ENCODE peak calls at places on chromosome 5, in eight cellular contexts. One of them, this sample, is unnamed.

GRCh38 chr5:177592905-177593304 is 902 bp downstream of the TMED9 start:
- DNase-seq in stimulated activated CD4-positive, alpha-beta T cell treated with anti-CD3 and anti-CD28 coated beads, Interleukin-1b, Interleukin-23, amount 100 ng/mL, for 4 hours: no peak
- DNase-seq in WTC11: no peak
- DNase-seq in Kasumi-1: no peak
- DNase-seq in ovary: no peak
- DNase-seq in EL: no peak
- DNase-seq in posterior cingulate gyrus: no peak
- DNase-seq in GM06990: no peak
- DNase-seq in this sample: no peak

GRCh38 chr5:31987985-31988710 is 186.0 kb downstream of the GOLPH3 start:
- DNase-seq in GM06990: no peak
- DNase-seq in EL: peak
- DNase-seq in WTC11: no peak
- DNase-seq in posterior cingulate gyrus: no peak
- DNase-seq in Kasumi-1: no peak
- DNase-seq in stimulated activated CD4-positive, alpha-beta T cell treated with anti-CD3 and anti-CD28 coated beads, Interleukin-1b, Interleukin-23, amount 100 ng/mL, for 4 hours: no peak
- DNase-seq in ovary: no peak
- DNase-seq in this sample: peak

GRCh38 chr5:139371482-139372435 is 11.3 kb downstream of the SLC23A1 start:
- DNase-seq in stimulated activated CD4-positive, alpha-beta T cell treated with anti-CD3 and anti-CD28 coated beads, Interleukin-1b, Interleukin-23, amount 100 ng/mL, for 4 hours: no peak
- DNase-seq in WTC11: no peak
- DNase-seq in Kasumi-1: no peak
- DNase-seq in posterior cingulate gyrus: peak
- DNase-seq in EL: no peak
- DNase-seq in ovary: no peak
- DNase-seq in GM06990: no peak
- DNase-seq in this sample: no peak

GRCh38 chr5:86756839-86757238 is 139.1 kb downstream of the COX7C start:
- DNase-seq in Kasumi-1: no peak
- DNase-seq in EL: no peak
- DNase-seq in stimulated activated CD4-positive, alpha-beta T cell treated with anti-CD3 and anti-CD28 coated beads, Interleukin-1b, Interleukin-23, amount 100 ng/mL, for 4 hours: no peak
- DNase-seq in GM06990: no peak
- DNase-seq in ovary: no peak
- DNase-seq in posterior cingulate gyrus: no peak
- DNase-seq in WTC11: no peak
- DNase-seq in this sample: no peak

GRCh38 chr5:78811121-78811832 is 162.7 kb upstream of the LHFPL2 start:
- DNase-seq in Kasumi-1: no peak
- DNase-seq in EL: no peak
- DNase-seq in posterior cingulate gyrus: no peak
- DNase-seq in GM06990: no peak
- DNase-seq in WTC11: no peak
- DNase-seq in stimulated activated CD4-positive, alpha-beta T cell treated with anti-CD3 and anti-CD28 coated beads, Interleukin-1b, Interleukin-23, amount 100 ng/mL, for 4 hours: no peak
- DNase-seq in ovary: no peak
- DNase-seq in this sample: no peak

GRCh38 chr5:134436523-134437339 is 25.1 kb upstream of the CDKN2AIPNL start:
- DNase-seq in GM06990: peak
- DNase-seq in EL: peak
- DNase-seq in WTC11: no peak
- DNase-seq in posterior cingulate gyrus: peak
- DNase-seq in ovary: peak
- DNase-seq in stimulated activated CD4-positive, alpha-beta T cell treated with anti-CD3 and anti-CD28 coated beads, Interleukin-1b, Interleukin-23, amount 100 ng/mL, for 4 hours: peak
- DNase-seq in Kasumi-1: no peak
- DNase-seq in this sample: peak

GRCh38 chr5:101679816-101680215 is 616.3 kb downstream of the SLCO4C1 start:
- DNase-seq in posterior cingulate gyrus: no peak
- DNase-seq in stimulated activated CD4-positive, alpha-beta T cell treated with anti-CD3 and anti-CD28 coated beads, Interleukin-1b, Interleukin-23, amount 100 ng/mL, for 4 hours: no peak
- DNase-seq in ovary: no peak
- DNase-seq in WTC11: no peak
- DNase-seq in Kasumi-1: no peak
- DNase-seq in GM06990: no peak
- DNase-seq in EL: no peak
- DNase-seq in this sample: no peak

GRCh38 chr5:171954721-171955120 is 51.7 kb downstream of the FBXW11 start:
- DNase-seq in posterior cingulate gyrus: no peak
- DNase-seq in ovary: no peak
- DNase-seq in GM06990: no peak
- DNase-seq in stimulated activated CD4-positive, alpha-beta T cell treated with anti-CD3 and anti-CD28 coated beads, Interleukin-1b, Interleukin-23, amount 100 ng/mL, for 4 hours: no peak
- DNase-seq in Kasumi-1: no peak
- DNase-seq in WTC11: no peak
- DNase-seq in EL: peak
- DNase-seq in this sample: no peak

GRCh38 chr5:172071244-172071875 is 64.9 kb upstream of the FBXW11 start:
- DNase-seq in Kasumi-1: no peak
- DNase-seq in posterior cingulate gyrus: no peak
- DNase-seq in GM06990: no peak
- DNase-seq in stimulated activated CD4-positive, alpha-beta T cell treated with anti-CD3 and anti-CD28 coated beads, Interleukin-1b, Interleukin-23, amount 100 ng/mL, for 4 hours: no peak
- DNase-seq in EL: no peak
- DNase-seq in ovary: no peak
- DNase-seq in WTC11: no peak
- DNase-seq in this sample: no peak

GRCh38 chr5:122311888-122312669 is at the start of gene SNCAIP:
- DNase-seq in EL: peak
- DNase-seq in stimulated activated CD4-positive, alpha-beta T cell treated with anti-CD3 and anti-CD28 coated beads, Interleukin-1b, Interleukin-23, amount 100 ng/mL, for 4 hours: no peak
- DNase-seq in posterior cingulate gyrus: peak
- DNase-seq in Kasumi-1: no peak
- DNase-seq in ovary: peak
- DNase-seq in GM06990: peak
- DNase-seq in WTC11: peak
- DNase-seq in this sample: no peak

GRCh38 chr5:56516936-56517521 is 283.9 kb upstream of the ANKRD55 start:
- DNase-seq in posterior cingulate gyrus: no peak
- DNase-seq in stimulated activated CD4-positive, alpha-beta T cell treated with anti-CD3 and anti-CD28 coated beads, Interleukin-1b, Interleukin-23, amount 100 ng/mL, for 4 hours: no peak
- DNase-seq in GM06990: no peak
- DNase-seq in EL: peak
- DNase-seq in WTC11: no peak
- DNase-seq in ovary: no peak
- DNase-seq in Kasumi-1: peak
- DNase-seq in this sample: no peak

GRCh38 chr5:172229904-172230303 is 35.9 kb downstream of the EFCAB9 start:
- DNase-seq in Kasumi-1: no peak
- DNase-seq in EL: no peak
- DNase-seq in stimulated activated CD4-positive, alpha-beta T cell treated with anti-CD3 and anti-CD28 coated beads, Interleukin-1b, Interleukin-23, amount 100 ng/mL, for 4 hours: no peak
- DNase-seq in posterior cingulate gyrus: no peak
- DNase-seq in ovary: no peak
- DNase-seq in GM06990: peak
- DNase-seq in WTC11: no peak
- DNase-seq in this sample: no peak

GRCh38 chr5:147887925-147888324 is 9.4 kb downstream of the SCGB3A2 start:
- DNase-seq in Kasumi-1: no peak
- DNase-seq in posterior cingulate gyrus: no peak
- DNase-seq in EL: no peak
- DNase-seq in WTC11: no peak
- DNase-seq in stimulated activated CD4-positive, alpha-beta T cell treated with anti-CD3 and anti-CD28 coated beads, Interleukin-1b, Interleukin-23, amount 100 ng/mL, for 4 hours: no peak
- DNase-seq in ovary: no peak
- DNase-seq in GM06990: no peak
- DNase-seq in this sample: no peak

GRCh38 chr5:128402506-128402905 is 135.5 kb downstream of the FBN2 start:
- DNase-seq in stimulated activated CD4-positive, alpha-beta T cell treated with anti-CD3 and anti-CD28 coated beads, Interleukin-1b, Interleukin-23, amount 100 ng/mL, for 4 hours: no peak
- DNase-seq in ovary: no peak
- DNase-seq in GM06990: no peak
- DNase-seq in Kasumi-1: no peak
- DNase-seq in EL: no peak
- DNase-seq in WTC11: no peak
- DNase-seq in posterior cingulate gyrus: no peak
- DNase-seq in this sample: no peak

GRCh38 chr5:42854795-42855194 is 43.1 kb upstream of the SELENOP start:
- DNase-seq in Kasumi-1: no peak
- DNase-seq in GM06990: no peak
- DNase-seq in WTC11: no peak
- DNase-seq in stimulated activated CD4-positive, alpha-beta T cell treated with anti-CD3 and anti-CD28 coated beads, Interleukin-1b, Interleukin-23, amount 100 ng/mL, for 4 hours: no peak
- DNase-seq in EL: no peak
- DNase-seq in posterior cingulate gyrus: no peak
- DNase-seq in ovary: no peak
- DNase-seq in this sample: no peak

GRCh38 chr5:61346511-61346910 is 14.5 kb downstream of the ZSWIM6 start:
- DNase-seq in EL: no peak
- DNase-seq in stimulated activated CD4-positive, alpha-beta T cell treated with anti-CD3 and anti-CD28 coated beads, Interleukin-1b, Interleukin-23, amount 100 ng/mL, for 4 hours: no peak
- DNase-seq in WTC11: no peak
- DNase-seq in posterior cingulate gyrus: no peak
- DNase-seq in ovary: no peak
- DNase-seq in Kasumi-1: no peak
- DNase-seq in GM06990: no peak
- DNase-seq in this sample: no peak